ENCODE peak calls at places on chromosome 10, in eight cellular contexts. U is NCI-H345; Y is stimulated activated CD8-positive, alpha-beta memory T cell treated with anti-CD3 and anti-CD28 coated beads, Interleukin-4, amount 100 ng/mL, for 4 hours; C is MCF 10A; B is NCI-H748 treated with DMSO at 0.1 percent for 48 hours; H is NCI-H524; Z is dermis blood vessel endothelial cell; T is RWPE1. W is an unnamed sample.
A peak's percentile ranks its signal among the peaks of the same experiment; 100 is the strongest.

GRCh38 chr10:99532687-99533495 is at the start of gene NKX2-3:
- DNase-seq in Z (peak; percentile 46), B (peak; percentile 57), U (no peak), H (peak; percentile 66), C (no peak), T (peak; percentile 71), Y (no peak), W (no peak)

GRCh38 chr10:130189466-130190064 is 53.4 kb downstream of the GLRX3 start:
- DNase-seq in C (no peak), H (no peak), Y (no peak), B (no peak), U (no peak), T (no peak), Z (no peak), W (no peak)

GRCh38 chr10:74753295-74754211 is 72.8 kb upstream of the KAT6B start:
- DNase-seq in C (no peak), T (no peak), B (no peak), U (no peak), H (no peak), Y (no peak), Z (no peak), W (no peak)

GRCh38 chr10:129771576-129772471 is 192.2 kb downstream of the EBF3 start:
- DNase-seq in Z (no peak), T (no peak), U (no peak), H (no peak), B (no peak), C (no peak), Y (no peak), W (no peak)

GRCh38 chr10:34494012-34494411 is 321.1 kb downstream of the PARD3 start:
- DNase-seq in C (peak; percentile 81), T (peak; percentile 71), B (no peak), Y (no peak), H (no peak), U (no peak), Z (no peak), W (no peak)

GRCh38 chr10:58513189-58514101 is 773 bp downstream of the BICC1 start:
- DNase-seq in Z (peak; percentile 19), Y (no peak), T (peak; percentile 36), C (peak; percentile 73), B (no peak), U (peak; percentile 29), H (peak; percentile 52), W (no peak)

GRCh38 chr10:11355625-11356024 is 255.8 kb downstream of the USP6NL start:
- DNase-seq in H (no peak), B (no peak), Z (no peak), Y (no peak), U (no peak), T (no peak), C (no peak), W (no peak)

GRCh38 chr10:3407208-3407607 is 234.6 kb upstream of the PITRM1 start:
- DNase-seq in U (no peak), C (no peak), H (no peak), Y (no peak), T (no peak), Z (peak; percentile 28), B (no peak), W (no peak)

GRCh38 chr10:73744690-73744994 is 470 bp downstream of the SEC24C start:
- DNase-seq in H (peak; percentile 11), U (no peak), T (peak; percentile 51), Y (no peak), Z (peak; percentile 74), C (peak; percentile 54), B (no peak), W (no peak)

GRCh38 chr10:100021322-100021721 is 11.6 kb upstream of the DNMBP start:
- DNase-seq in Y (no peak), T (no peak), B (no peak), H (peak; percentile 43), Z (no peak), C (no peak), U (peak; percentile 27), W (no peak)

GRCh38 chr10:35391153-35391953 is 55.0 kb downstream of the CCNY start:
- DNase-seq in T (no peak), C (no peak), Y (no peak), U (no peak), Z (no peak), H (no peak), B (no peak), W (no peak)

GRCh38 chr10:78953124-78954008 is 115.4 kb upstream of the ZMIZ1 start:
- DNase-seq in Y (no peak), Z (no peak), H (no peak), C (no peak), B (no peak), U (no peak), T (no peak), W (no peak)

GRCh38 chr10:33252794-33253203 is 81.7 kb downstream of the NRP1 start:
- DNase-seq in Z (peak; percentile 84), U (no peak), B (no peak), C (peak; percentile 72), T (peak; percentile 73), H (no peak), Y (no peak), W (peak; percentile 47)

GRCh38 chr10:52332815-52333214 is 18.7 kb downstream of the DKK1 start:
- DNase-seq in U (no peak), Y (no peak), Z (peak; percentile 34), B (no peak), H (no peak), C (no peak), T (no peak), W (no peak)

GRCh38 chr10:18501198-18501597 is 150.2 kb downstream of the NSUN6 start:
- DNase-seq in B (no peak), H (peak; percentile 29), Z (no peak), U (no peak), T (peak; percentile 13), Y (no peak), C (peak; percentile 37), W (peak; percentile 32)

GRCh38 chr10:97210576-97210975 is 24.8 kb upstream of the SLIT1 start:
- DNase-seq in C (peak; percentile 79), Z (peak; percentile 90), T (peak; percentile 70), H (peak; percentile 56), B (peak; percentile 27), U (peak; percentile 45), Y (peak; percentile 64), W (peak; percentile 43)

GRCh38 chr10:99234067-99234738 is 1.4 kb downstream of the HPSE2 start:
- DNase-seq in Y (no peak), U (no peak), H (peak; percentile 28), Z (peak; percentile 54), C (no peak), B (no peak), T (peak; percentile 38), W (no peak)

GRCh38 chr10:69475433-69475830 is 24.2 kb downstream of the TSPAN15 start:
- DNase-seq in H (no peak), C (no peak), Z (no peak), U (no peak), Y (no peak), B (no peak), T (no peak), W (no peak)

GRCh38 chr10:95279042-95279820 is 11.6 kb downstream of the PDLIM1 start:
- DNase-seq in C (peak; percentile 57), H (no peak), Y (no peak), U (no peak), B (no peak), T (no peak), Z (peak; percentile 57), W (no peak)

GRCh38 chr10:34758447-34758996 is 56.6 kb downstream of the PARD3 start:
- DNase-seq in T (peak; percentile 69), B (no peak), Y (no peak), H (no peak), C (peak; percentile 79), U (no peak), Z (peak; percentile 67), W (peak; percentile 68)

GRCh38 chr10:3186365-3186764 is 13.8 kb upstream of the PITRM1 start:
- DNase-seq in H (no peak), U (no peak), Z (no peak), B (no peak), C (no peak), Y (no peak), T (no peak), W (no peak)

GRCh38 chr10:11573497-11573896 is 38.0 kb downstream of the USP6NL start:
- DNase-seq in Y (no peak), H (peak; percentile 2), Z (peak; percentile 72), B (no peak), T (no peak), U (no peak), C (no peak), W (no peak)

GRCh38 chr10:101272229-101272868 is 43.1 kb upstream of the LBX1 start:
- DNase-seq in Z (peak; percentile 81), B (peak; percentile 42), T (peak; percentile 76), U (peak; percentile 44), Y (peak; percentile 16), C (peak; percentile 77), H (peak; percentile 38), W (peak; percentile 36)

GRCh38 chr10:4902571-4903011 is 60.6 kb upstream of the AKR1C1 start:
- DNase-seq in C (peak; percentile 75), H (no peak), Y (no peak), Z (no peak), B (no peak), U (no peak), T (no peak), W (no peak)

GRCh38 chr10:15784662-15785300 is 65.1 kb upstream of the ITGA8 start:
- DNase-seq in U (no peak), Y (no peak), H (no peak), T (no peak), C (no peak), B (no peak), Z (no peak), W (no peak)

GRCh38 chr10:71339796-71340589 is 20.9 kb downstream of the SLC29A3 start:
- DNase-seq in U (no peak), T (peak; percentile 88), H (no peak), C (peak; percentile 65), B (no peak), Z (no peak), Y (no peak), W (no peak)

GRCh38 chr10:72344932-72345331 is 9.8 kb downstream of the DNAJB12 start:
- DNase-seq in C (no peak), T (no peak), Y (no peak), U (no peak), Z (no peak), H (no peak), B (no peak), W (no peak)

GRCh38 chr10:10197423-10197822 is 820.2 kb upstream of the CELF2 start:
- DNase-seq in C (no peak), U (no peak), B (no peak), Z (no peak), Y (no peak), T (no peak), H (no peak), W (no peak)

GRCh38 chr10:4532467-4532866 is 293.5 kb upstream of the AKR1E2 start:
- DNase-seq in Z (no peak), T (peak; percentile 23), Y (no peak), H (no peak), C (peak; percentile 41), B (no peak), U (no peak), W (peak; percentile 63)

GRCh38 chr10:67306588-67307205 is 380.9 kb downstream of the LRRTM3 start:
- DNase-seq in B (peak; percentile 29), H (peak; percentile 23), Z (peak; percentile 19), Y (no peak), C (peak; percentile 53), T (peak; percentile 42), U (no peak), W (no peak)

GRCh38 chr10:98134117-98134430 is 383 bp upstream of the R3HCC1L start:
- DNase-seq in C (no peak), T (no peak), B (no peak), Y (no peak), U (no peak), Z (no peak), H (no peak), W (no peak)

GRCh38 chr10:66678521-66678920 is 247.3 kb upstream of the LRRTM3 start:
- DNase-seq in U (no peak), Y (no peak), C (peak; percentile 12), T (no peak), Z (no peak), B (no peak), H (no peak), W (peak; percentile 32)